ENCODE peak calls at places on chromosomes 1 and 21, in nine cellular contexts. One of them, this sample, is unnamed.

GRCh38 chr1:204520834-204521709 is 4.9 kb downstream of the MDM4 start:
- DNase-seq in T-helper 9 cell: peak
- DNase-seq in iris pigment epithelial cell: peak
- DNase-seq in HFFc6: peak
- DNase-seq in mucosa of descending colon: no peak
- DNase-seq in stimulated activated CD4-positive, alpha-beta T cell treated with anti-CD3 and anti-CD28 coated beads, TNF-alpha, amount 100 ng/mL, for 1 hour: peak
- DNase-seq in brain pericyte: peak
- DNase-seq in putamen: no peak
- DNase-seq in caudate nucleus: no peak
- DNase-seq in this sample: no peak

GRCh38 chr1:58367217-58367616 is 179.3 kb downstream of the OMA1 start:
- DNase-seq in brain pericyte: no peak
- DNase-seq in HFFc6: no peak
- DNase-seq in mucosa of descending colon: no peak
- DNase-seq in iris pigment epithelial cell: no peak
- DNase-seq in caudate nucleus: no peak
- DNase-seq in stimulated activated CD4-positive, alpha-beta T cell treated with anti-CD3 and anti-CD28 coated beads, TNF-alpha, amount 100 ng/mL, for 1 hour: no peak
- DNase-seq in T-helper 9 cell: no peak
- DNase-seq in putamen: no peak
- DNase-seq in this sample: no peak

GRCh38 chr1:13642306-13643004 is 57.5 kb upstream of the PRDM2 start:
- DNase-seq in caudate nucleus: peak
- DNase-seq in T-helper 9 cell: no peak
- DNase-seq in brain pericyte: no peak
- DNase-seq in stimulated activated CD4-positive, alpha-beta T cell treated with anti-CD3 and anti-CD28 coated beads, TNF-alpha, amount 100 ng/mL, for 1 hour: no peak
- DNase-seq in putamen: peak
- DNase-seq in iris pigment epithelial cell: no peak
- DNase-seq in mucosa of descending colon: no peak
- DNase-seq in HFFc6: no peak
- DNase-seq in this sample: peak

GRCh38 chr1:46622341-46622740 is 5.7 kb upstream of the MOB3C start:
- DNase-seq in putamen: no peak
- DNase-seq in iris pigment epithelial cell: no peak
- DNase-seq in stimulated activated CD4-positive, alpha-beta T cell treated with anti-CD3 and anti-CD28 coated beads, TNF-alpha, amount 100 ng/mL, for 1 hour: no peak
- DNase-seq in mucosa of descending colon: peak
- DNase-seq in caudate nucleus: no peak
- DNase-seq in HFFc6: peak
- DNase-seq in T-helper 9 cell: no peak
- DNase-seq in brain pericyte: no peak
- DNase-seq in this sample: no peak

GRCh38 chr1:37495875-37496274 is 18.7 kb downstream of the MEAF6 start:
- DNase-seq in stimulated activated CD4-positive, alpha-beta T cell treated with anti-CD3 and anti-CD28 coated beads, TNF-alpha, amount 100 ng/mL, for 1 hour: no peak
- DNase-seq in HFFc6: no peak
- DNase-seq in iris pigment epithelial cell: no peak
- DNase-seq in putamen: no peak
- DNase-seq in brain pericyte: no peak
- DNase-seq in T-helper 9 cell: no peak
- DNase-seq in caudate nucleus: no peak
- DNase-seq in mucosa of descending colon: no peak
- DNase-seq in this sample: no peak

GRCh38 chr1:147630022-147630421 is 40.3 kb downstream of the ACP6 start:
- DNase-seq in stimulated activated CD4-positive, alpha-beta T cell treated with anti-CD3 and anti-CD28 coated beads, TNF-alpha, amount 100 ng/mL, for 1 hour: no peak
- DNase-seq in T-helper 9 cell: no peak
- DNase-seq in caudate nucleus: no peak
- DNase-seq in mucosa of descending colon: no peak
- DNase-seq in HFFc6: no peak
- DNase-seq in putamen: no peak
- DNase-seq in iris pigment epithelial cell: no peak
- DNase-seq in brain pericyte: no peak
- DNase-seq in this sample: no peak

GRCh38 chr21:41926068-41926806 is 27.6 kb downstream of the C2CD2 start:
- DNase-seq in caudate nucleus: no peak
- DNase-seq in brain pericyte: no peak
- DNase-seq in stimulated activated CD4-positive, alpha-beta T cell treated with anti-CD3 and anti-CD28 coated beads, TNF-alpha, amount 100 ng/mL, for 1 hour: no peak
- DNase-seq in T-helper 9 cell: no peak
- DNase-seq in putamen: no peak
- DNase-seq in iris pigment epithelial cell: peak
- DNase-seq in HFFc6: no peak
- DNase-seq in mucosa of descending colon: peak
- DNase-seq in this sample: peak

GRCh38 chr1:117179471-117179870 is 31.3 kb downstream of the VTCN1 start:
- DNase-seq in HFFc6: no peak
- DNase-seq in stimulated activated CD4-positive, alpha-beta T cell treated with anti-CD3 and anti-CD28 coated beads, TNF-alpha, amount 100 ng/mL, for 1 hour: no peak
- DNase-seq in iris pigment epithelial cell: no peak
- DNase-seq in mucosa of descending colon: no peak
- DNase-seq in caudate nucleus: no peak
- DNase-seq in T-helper 9 cell: no peak
- DNase-seq in putamen: no peak
- DNase-seq in brain pericyte: no peak
- DNase-seq in this sample: no peak

GRCh38 chr1:98468111-98468717 is 193.3 kb upstream of the SNX7 start:
- DNase-seq in brain pericyte: no peak
- DNase-seq in stimulated activated CD4-positive, alpha-beta T cell treated with anti-CD3 and anti-CD28 coated beads, TNF-alpha, amount 100 ng/mL, for 1 hour: no peak
- DNase-seq in mucosa of descending colon: no peak
- DNase-seq in HFFc6: peak
- DNase-seq in putamen: peak
- DNase-seq in iris pigment epithelial cell: peak
- DNase-seq in caudate nucleus: no peak
- DNase-seq in T-helper 9 cell: no peak
- DNase-seq in this sample: peak

GRCh38 chr1:245704765-245705164 is 550.0 kb downstream of the KIF26B start:
- DNase-seq in T-helper 9 cell: no peak
- DNase-seq in putamen: no peak
- DNase-seq in stimulated activated CD4-positive, alpha-beta T cell treated with anti-CD3 and anti-CD28 coated beads, TNF-alpha, amount 100 ng/mL, for 1 hour: no peak
- DNase-seq in iris pigment epithelial cell: peak
- DNase-seq in brain pericyte: no peak
- DNase-seq in caudate nucleus: no peak
- DNase-seq in HFFc6: peak
- DNase-seq in mucosa of descending colon: no peak
- DNase-seq in this sample: no peak

GRCh38 chr1:174883361-174883760 is 116.4 kb upstream of the CACYBP start:
- DNase-seq in caudate nucleus: no peak
- DNase-seq in stimulated activated CD4-positive, alpha-beta T cell treated with anti-CD3 and anti-CD28 coated beads, TNF-alpha, amount 100 ng/mL, for 1 hour: no peak
- DNase-seq in putamen: no peak
- DNase-seq in iris pigment epithelial cell: peak
- DNase-seq in mucosa of descending colon: no peak
- DNase-seq in brain pericyte: no peak
- DNase-seq in HFFc6: peak
- DNase-seq in T-helper 9 cell: no peak
- DNase-seq in this sample: no peak

GRCh38 chr1:201025571-201026002 is 2.1 kb upstream of the KIF21B start:
- DNase-seq in T-helper 9 cell: no peak
- DNase-seq in caudate nucleus: no peak
- DNase-seq in iris pigment epithelial cell: peak
- DNase-seq in stimulated activated CD4-positive, alpha-beta T cell treated with anti-CD3 and anti-CD28 coated beads, TNF-alpha, amount 100 ng/mL, for 1 hour: no peak
- DNase-seq in mucosa of descending colon: no peak
- DNase-seq in brain pericyte: no peak
- DNase-seq in putamen: no peak
- DNase-seq in HFFc6: no peak
- DNase-seq in this sample: no peak

GRCh38 chr1:18289597-18289996 is 182.0 kb downstream of the IGSF21 start:
- DNase-seq in iris pigment epithelial cell: no peak
- DNase-seq in T-helper 9 cell: no peak
- DNase-seq in brain pericyte: no peak
- DNase-seq in caudate nucleus: no peak
- DNase-seq in stimulated activated CD4-positive, alpha-beta T cell treated with anti-CD3 and anti-CD28 coated beads, TNF-alpha, amount 100 ng/mL, for 1 hour: no peak
- DNase-seq in HFFc6: no peak
- DNase-seq in putamen: no peak
- DNase-seq in mucosa of descending colon: no peak
- DNase-seq in this sample: no peak

GRCh38 chr1:3314561-3315271 is 139.7 kb upstream of the ARHGEF16 start:
- DNase-seq in caudate nucleus: no peak
- DNase-seq in stimulated activated CD4-positive, alpha-beta T cell treated with anti-CD3 and anti-CD28 coated beads, TNF-alpha, amount 100 ng/mL, for 1 hour: no peak
- DNase-seq in mucosa of descending colon: no peak
- DNase-seq in putamen: no peak
- DNase-seq in T-helper 9 cell: no peak
- DNase-seq in iris pigment epithelial cell: peak
- DNase-seq in brain pericyte: no peak
- DNase-seq in HFFc6: no peak
- DNase-seq in this sample: no peak

GRCh38 chr1:103953386-103953785 is 203.7 kb downstream of the AMY1C start:
- DNase-seq in brain pericyte: no peak
- DNase-seq in iris pigment epithelial cell: no peak
- DNase-seq in stimulated activated CD4-positive, alpha-beta T cell treated with anti-CD3 and anti-CD28 coated beads, TNF-alpha, amount 100 ng/mL, for 1 hour: no peak
- DNase-seq in HFFc6: no peak
- DNase-seq in T-helper 9 cell: no peak
- DNase-seq in caudate nucleus: no peak
- DNase-seq in mucosa of descending colon: no peak
- DNase-seq in putamen: no peak
- DNase-seq in this sample: no peak

GRCh38 chr1:169427081-169427611 is at the start of gene CCDC181:
- DNase-seq in caudate nucleus: peak
- DNase-seq in HFFc6: no peak
- DNase-seq in T-helper 9 cell: no peak
- DNase-seq in stimulated activated CD4-positive, alpha-beta T cell treated with anti-CD3 and anti-CD28 coated beads, TNF-alpha, amount 100 ng/mL, for 1 hour: no peak
- DNase-seq in brain pericyte: peak
- DNase-seq in mucosa of descending colon: no peak
- DNase-seq in iris pigment epithelial cell: peak
- DNase-seq in putamen: peak
- DNase-seq in this sample: peak

GRCh38 chr1:17187065-17187464 is 17.9 kb upstream of the PADI1 start:
- DNase-seq in brain pericyte: no peak
- DNase-seq in mucosa of descending colon: no peak
- DNase-seq in caudate nucleus: no peak
- DNase-seq in iris pigment epithelial cell: no peak
- DNase-seq in HFFc6: no peak
- DNase-seq in stimulated activated CD4-positive, alpha-beta T cell treated with anti-CD3 and anti-CD28 coated beads, TNF-alpha, amount 100 ng/mL, for 1 hour: no peak
- DNase-seq in T-helper 9 cell: no peak
- DNase-seq in putamen: no peak
- DNase-seq in this sample: no peak